ENCODE peak calls at places on chromosomes 13 and 19, in four cellular contexts. One of them, this sample, is unnamed.

GRCh38 chr19:39100500-39101166 is 16.5 kb downstream of the ACP7 start:
- DNase-seq in CD4-positive, alpha-beta memory T cell: no peak
- DNase-seq in activated CD4-positive, alpha-beta T cell treated with anti-CD3 and anti-CD28 coated beads, Interleukin-2, amount 50 U/mL, for 1 hour: no peak
- DNase-seq in H54: no peak
- DNase-seq in this sample: no peak

GRCh38 chr13:113209336-113209879 is at the start of gene CUL4A:
- DNase-seq in CD4-positive, alpha-beta memory T cell: peak; percentile 72
- DNase-seq in activated CD4-positive, alpha-beta T cell treated with anti-CD3 and anti-CD28 coated beads, Interleukin-2, amount 50 U/mL, for 1 hour: peak; percentile 68
- DNase-seq in H54: peak; percentile 78
- DNase-seq in this sample: no peak

GRCh38 chr13:48251616-48252081 is 18.6 kb downstream of the ITM2B start:
- DNase-seq in H54: no peak
- DNase-seq in CD4-positive, alpha-beta memory T cell: no peak
- DNase-seq in activated CD4-positive, alpha-beta T cell treated with anti-CD3 and anti-CD28 coated beads, Interleukin-2, amount 50 U/mL, for 1 hour: no peak
- DNase-seq in this sample: no peak

GRCh38 chr13:100666124-100666523 is 8.5 kb downstream of the TMTC4 start:
- DNase-seq in activated CD4-positive, alpha-beta T cell treated with anti-CD3 and anti-CD28 coated beads, Interleukin-2, amount 50 U/mL, for 1 hour: no peak
- DNase-seq in CD4-positive, alpha-beta memory T cell: no peak
- DNase-seq in H54: no peak
- DNase-seq in this sample: no peak

GRCh38 chr13:21458457-21458815 is 667 bp downstream of the ZDHHC20 start:
- DNase-seq in activated CD4-positive, alpha-beta T cell treated with anti-CD3 and anti-CD28 coated beads, Interleukin-2, amount 50 U/mL, for 1 hour: peak; percentile 41
- DNase-seq in CD4-positive, alpha-beta memory T cell: peak; percentile 63
- DNase-seq in H54: peak; percentile 10
- DNase-seq in this sample: no peak

GRCh38 chr19:6590458-6591319 is at the start of gene CD70:
- DNase-seq in CD4-positive, alpha-beta memory T cell: peak; percentile 70
- DNase-seq in activated CD4-positive, alpha-beta T cell treated with anti-CD3 and anti-CD28 coated beads, Interleukin-2, amount 50 U/mL, for 1 hour: peak; percentile 37
- DNase-seq in H54: peak; percentile 65
- DNase-seq in this sample: no peak

GRCh38 chr19:38656171-38656981 is 8.9 kb downstream of the ACTN4 start:
- DNase-seq in CD4-positive, alpha-beta memory T cell: peak; percentile 77
- DNase-seq in H54: no peak
- DNase-seq in activated CD4-positive, alpha-beta T cell treated with anti-CD3 and anti-CD28 coated beads, Interleukin-2, amount 50 U/mL, for 1 hour: peak; percentile 38
- DNase-seq in this sample: no peak

GRCh38 chr13:44759723-44760360 is 183.7 kb upstream of the TSC22D1 start:
- DNase-seq in H54: no peak
- DNase-seq in CD4-positive, alpha-beta memory T cell: no peak
- DNase-seq in activated CD4-positive, alpha-beta T cell treated with anti-CD3 and anti-CD28 coated beads, Interleukin-2, amount 50 U/mL, for 1 hour: no peak
- DNase-seq in this sample: no peak